ENCODE peak calls at places on chromosomes 4 and X, in six cellular contexts. One of them, this sample, is unnamed.

GRCh38 chr4:128512161-128512560 is 224.5 kb upstream of the PGRMC2 start:
- DNase-seq in nephron progenitor cell: no peak
- DNase-seq in D341Med: no peak
- DNase-seq in activated T-cell treated with anti-CD3 and anti-CD28 coated beads for 48 hours: no peak
- DNase-seq in HFF-Myc: no peak
- DNase-seq in germinal center: no peak
- DNase-seq in this sample: no peak

GRCh38 chrX:18010251-18010650 is 149.2 kb upstream of the RAI2 start:
- DNase-seq in nephron progenitor cell: no peak
- DNase-seq in D341Med: no peak
- DNase-seq in activated T-cell treated with anti-CD3 and anti-CD28 coated beads for 48 hours: no peak
- DNase-seq in HFF-Myc: no peak
- DNase-seq in germinal center: no peak
- DNase-seq in this sample: no peak

GRCh38 chr4:169810325-169811323 is 52.9 kb upstream of the HPF1 start:
- DNase-seq in nephron progenitor cell: peak; percentile 30
- DNase-seq in D341Med: peak; percentile 69
- DNase-seq in activated T-cell treated with anti-CD3 and anti-CD28 coated beads for 48 hours: no peak
- DNase-seq in HFF-Myc: peak; percentile 54
- DNase-seq in germinal center: peak; percentile 47
- DNase-seq in this sample: no peak

GRCh38 chrX:103254171-103254824 is 657 bp downstream of the TCEAL8 start:
- DNase-seq in nephron progenitor cell: peak; percentile 71
- DNase-seq in D341Med: peak; percentile 47
- DNase-seq in activated T-cell treated with anti-CD3 and anti-CD28 coated beads for 48 hours: peak; percentile 27
- DNase-seq in HFF-Myc: peak; percentile 2
- DNase-seq in germinal center: peak; percentile 5
- DNase-seq in this sample: no peak

GRCh38 chrX:37349131-37350033 is at the start of gene PRRG1:
- DNase-seq in nephron progenitor cell: peak; percentile 81
- DNase-seq in D341Med: peak; percentile 86
- DNase-seq in activated T-cell treated with anti-CD3 and anti-CD28 coated beads for 48 hours: no peak
- DNase-seq in HFF-Myc: no peak
- DNase-seq in germinal center: no peak
- DNase-seq in this sample: no peak

GRCh38 chrX:41352329-41352801 is 18.4 kb downstream of the DDX3X start:
- DNase-seq in nephron progenitor cell: no peak
- DNase-seq in D341Med: no peak
- DNase-seq in activated T-cell treated with anti-CD3 and anti-CD28 coated beads for 48 hours: no peak
- DNase-seq in HFF-Myc: no peak
- DNase-seq in germinal center: no peak
- DNase-seq in this sample: no peak

GRCh38 chr4:59630235-59630634 is 1569.9 kb upstream of the ADGRL3 start:
- DNase-seq in nephron progenitor cell: no peak
- DNase-seq in D341Med: no peak
- DNase-seq in activated T-cell treated with anti-CD3 and anti-CD28 coated beads for 48 hours: no peak
- DNase-seq in HFF-Myc: no peak
- DNase-seq in germinal center: no peak
- DNase-seq in this sample: no peak

GRCh38 chrX:140087865-140088264 is 122.5 kb upstream of the CXorf66 start:
- DNase-seq in nephron progenitor cell: peak; percentile 16
- DNase-seq in D341Med: no peak
- DNase-seq in activated T-cell treated with anti-CD3 and anti-CD28 coated beads for 48 hours: no peak
- DNase-seq in HFF-Myc: no peak
- DNase-seq in germinal center: no peak
- DNase-seq in this sample: no peak

GRCh38 chrX:72663737-72664136 is 50.4 kb downstream of the PHKA1 start:
- DNase-seq in nephron progenitor cell: no peak
- DNase-seq in D341Med: no peak
- DNase-seq in activated T-cell treated with anti-CD3 and anti-CD28 coated beads for 48 hours: no peak
- DNase-seq in HFF-Myc: no peak
- DNase-seq in germinal center: no peak
- DNase-seq in this sample: no peak

GRCh38 chr4:102429553-102429952 is 71.6 kb upstream of the NFKB1 start:
- DNase-seq in nephron progenitor cell: no peak
- DNase-seq in D341Med: no peak
- DNase-seq in activated T-cell treated with anti-CD3 and anti-CD28 coated beads for 48 hours: no peak
- DNase-seq in HFF-Myc: peak; percentile 9
- DNase-seq in germinal center: no peak
- DNase-seq in this sample: no peak

GRCh38 chrX:15594371-15594770 is 6.4 kb downstream of the ACE2 start:
- DNase-seq in nephron progenitor cell: no peak
- DNase-seq in D341Med: no peak
- DNase-seq in activated T-cell treated with anti-CD3 and anti-CD28 coated beads for 48 hours: no peak
- DNase-seq in HFF-Myc: no peak
- DNase-seq in germinal center: no peak
- DNase-seq in this sample: no peak

GRCh38 chr4:2241003-2241402 is 918 bp downstream of the HAUS3 start:
- DNase-seq in nephron progenitor cell: no peak
- DNase-seq in D341Med: no peak
- DNase-seq in activated T-cell treated with anti-CD3 and anti-CD28 coated beads for 48 hours: no peak
- DNase-seq in HFF-Myc: no peak
- DNase-seq in germinal center: no peak
- DNase-seq in this sample: no peak

GRCh38 chr4:2257361-2258001 is 4.4 kb downstream of the MXD4 start:
- DNase-seq in nephron progenitor cell: no peak
- DNase-seq in D341Med: peak; percentile 11
- DNase-seq in activated T-cell treated with anti-CD3 and anti-CD28 coated beads for 48 hours: no peak
- DNase-seq in HFF-Myc: no peak
- DNase-seq in germinal center: no peak
- DNase-seq in this sample: no peak

GRCh38 chr4:77358315-77358928 is 201.4 kb downstream of the CCNG2 start:
- DNase-seq in nephron progenitor cell: peak; percentile 22
- DNase-seq in D341Med: peak; percentile 74
- DNase-seq in activated T-cell treated with anti-CD3 and anti-CD28 coated beads for 48 hours: no peak
- DNase-seq in HFF-Myc: peak; percentile 14
- DNase-seq in germinal center: peak; percentile 55
- DNase-seq in this sample: no peak

GRCh38 chr4:108224628-108225053 is 55.9 kb upstream of the LEF1 start:
- DNase-seq in nephron progenitor cell: no peak
- DNase-seq in D341Med: no peak
- DNase-seq in activated T-cell treated with anti-CD3 and anti-CD28 coated beads for 48 hours: no peak
- DNase-seq in HFF-Myc: no peak
- DNase-seq in germinal center: no peak
- DNase-seq in this sample: no peak

GRCh38 chrX:44675364-44676024 is 132.8 kb upstream of the FUNDC1 start:
- DNase-seq in nephron progenitor cell: no peak
- DNase-seq in D341Med: peak; percentile 70
- DNase-seq in activated T-cell treated with anti-CD3 and anti-CD28 coated beads for 48 hours: no peak
- DNase-seq in HFF-Myc: peak; percentile 73
- DNase-seq in germinal center: no peak
- DNase-seq in this sample: no peak

GRCh38 chr4:187236491-187236890 is 512.8 kb upstream of the FAT1 start:
- DNase-seq in nephron progenitor cell: no peak
- DNase-seq in D341Med: no peak
- DNase-seq in activated T-cell treated with anti-CD3 and anti-CD28 coated beads for 48 hours: no peak
- DNase-seq in HFF-Myc: peak; percentile 92
- DNase-seq in germinal center: no peak
- DNase-seq in this sample: no peak

GRCh38 chr4:73914071-73914470 is 44.9 kb downstream of the CXCL1 start:
- DNase-seq in nephron progenitor cell: no peak
- DNase-seq in D341Med: no peak
- DNase-seq in activated T-cell treated with anti-CD3 and anti-CD28 coated beads for 48 hours: no peak
- DNase-seq in HFF-Myc: no peak
- DNase-seq in germinal center: no peak
- DNase-seq in this sample: no peak

GRCh38 chrX:101078716-101079115 is at the start of gene TMEM35A:
- DNase-seq in nephron progenitor cell: peak; percentile 25
- DNase-seq in D341Med: no peak
- DNase-seq in activated T-cell treated with anti-CD3 and anti-CD28 coated beads for 48 hours: no peak
- DNase-seq in HFF-Myc: no peak
- DNase-seq in germinal center: no peak
- DNase-seq in this sample: no peak

This sample was measured in CD14-positive monocyte.